ENCODE peak calls at places on chromosomes 5 and 9, in six cellular contexts. Z is SW 1271; V is EL; O is NCI-H1694 treated with DMSO at 0.1 percent for 48 hours; D is esophagus squamous epithelium; I is activated naive CD8-positive, alpha-beta T cell treated with anti-CD3 and anti-CD28 coated beads for 36 hours. K is an unnamed sample.

GRCh38 chr9:135530146-135530545 is 8.9 kb downstream of the LCN1 start:
- DNase-seq in Z (no peak), V (no peak), O (no peak), D (no peak), I (no peak), K (no peak)

GRCh38 chr5:34998058-34998789 is 49.5 kb downstream of the AGXT2 start:
- DNase-seq in Z (no peak), V (peak), O (peak), D (no peak), I (no peak), K (no peak)

GRCh38 chr5:175195698-175196656 is 248.0 kb downstream of the DRD1 start:
- DNase-seq in Z (no peak), V (no peak), O (no peak), D (no peak), I (no peak), K (no peak)

GRCh38 chr9:89475891-89476440 is 21.9 kb downstream of the SEMA4D start:
- DNase-seq in Z (no peak), V (no peak), O (no peak), D (no peak), I (no peak), K (no peak)

GRCh38 chr5:177545487-177546261 is 8.7 kb downstream of the FAM193B start:
- DNase-seq in Z (no peak), V (peak), O (no peak), D (no peak), I (no peak), K (no peak)

GRCh38 chr9:80504525-80505235 is 932.9 kb downstream of the TLE4 start:
- DNase-seq in Z (no peak), V (no peak), O (no peak), D (no peak), I (no peak), K (no peak)

GRCh38 chr5:322281-322941 is 897 bp downstream of the AHRR start:
- DNase-seq in Z (no peak), V (peak), O (no peak), D (no peak), I (peak), K (no peak)

GRCh38 chr5:11007251-11007650 is 246.2 kb upstream of the DAP start:
- DNase-seq in Z (no peak), V (no peak), O (no peak), D (no peak), I (no peak), K (no peak)

GRCh38 chr5:113202904-113203716 is 226.5 kb downstream of the DCP2 start:
- DNase-seq in Z (no peak), V (no peak), O (no peak), D (no peak), I (no peak), K (peak)

GRCh38 chr5:79809743-79810142 is 120.1 kb downstream of the CMYA5 start:
- DNase-seq in Z (no peak), V (no peak), O (no peak), D (no peak), I (no peak), K (no peak)

GRCh38 chr5:125518169-125518568 is 771.7 kb upstream of the ZNF608 start:
- DNase-seq in Z (no peak), V (no peak), O (no peak), D (no peak), I (no peak), K (no peak)

GRCh38 chr5:170648546-170648945 is 135.0 kb upstream of the GABRP start:
- DNase-seq in Z (no peak), V (peak), O (no peak), D (no peak), I (no peak), K (no peak)

GRCh38 chr9:93059097-93059959 is 827 bp downstream of the SUSD3 start:
- DNase-seq in Z (no peak), V (no peak), O (no peak), D (no peak), I (peak), K (no peak)

GRCh38 chr5:116557669-116558271 is 16.9 kb downstream of the SEMA6A start:
- DNase-seq in Z (peak), V (no peak), O (peak), D (no peak), I (no peak), K (no peak)

GRCh38 chr9:91426123-91426745 is 2.6 kb upstream of the NFIL3 start:
- DNase-seq in Z (peak), V (peak), O (peak), D (no peak), I (no peak), K (no peak)

GRCh38 chr5:147619281-147619680 is 109.4 kb upstream of the DPYSL3 start:
- DNase-seq in Z (no peak), V (no peak), O (no peak), D (no peak), I (no peak), K (no peak)

GRCh38 chr9:25472681-25473080 is 205.6 kb downstream of the TUSC1 start:
- DNase-seq in Z (no peak), V (no peak), O (no peak), D (no peak), I (no peak), K (no peak)

GRCh38 chr9:26650325-26650724 is 242.3 kb downstream of the CAAP1 start:
- DNase-seq in Z (no peak), V (no peak), O (no peak), D (no peak), I (no peak), K (no peak)

GRCh38 chr5:31625394-31625793 is 13.5 kb upstream of the PDZD2 start:
- DNase-seq in Z (no peak), V (no peak), O (no peak), D (no peak), I (no peak), K (no peak)

GRCh38 chr9:27888661-27889295 is 315.5 kb upstream of the C9orf72 start:
- DNase-seq in Z (no peak), V (no peak), O (no peak), D (no peak), I (peak), K (no peak)

GRCh38 chr9:135123735-135124134 is 36.3 kb downstream of the OLFM1 start:
- DNase-seq in Z (no peak), V (no peak), O (no peak), D (no peak), I (no peak), K (no peak)

GRCh38 chr9:3948826-3949578 is 350.9 kb downstream of the GLIS3 start:
- DNase-seq in Z (no peak), V (peak), O (no peak), D (no peak), I (no peak), K (no peak)

GRCh38 chr5:173191561-173191960 is 43.4 kb downstream of the NKX2-5 start:
- DNase-seq in Z (no peak), V (no peak), O (no peak), D (no peak), I (no peak), K (no peak)

GRCh38 chr9:87464110-87464991 is 33.3 kb upstream of the DAPK1 start:
- DNase-seq in Z (no peak), V (peak), O (no peak), D (no peak), I (peak), K (no peak)

GRCh38 chr9:76394896-76395244 is 644 bp upstream of the RFK start:
- DNase-seq in Z (peak), V (peak), O (peak), D (no peak), I (peak), K (no peak)

GRCh38 chr5:32802764-32803163 is 91.6 kb downstream of the NPR3 start:
- DNase-seq in Z (no peak), V (no peak), O (no peak), D (no peak), I (no peak), K (no peak)

GRCh38 chr5:24401767-24402166 is 243.0 kb downstream of the CDH10 start:
- DNase-seq in Z (peak), V (no peak), O (no peak), D (no peak), I (no peak), K (peak)

GRCh38 chr5:124193371-124193789 is 553.1 kb downstream of the ZNF608 start:
- DNase-seq in Z (no peak), V (peak), O (no peak), D (no peak), I (no peak), K (no peak)

GRCh38 chr5:175343292-175343691 is 100.7 kb downstream of the DRD1 start:
- DNase-seq in Z (no peak), V (no peak), O (no peak), D (no peak), I (no peak), K (peak)

GRCh38 chr9:98807811-98808195 is 333 bp downstream of the GALNT12 start:
- DNase-seq in Z (no peak), V (no peak), O (no peak), D (no peak), I (peak), K (no peak)

GRCh38 chr5:13350754-13351153 is 593.7 kb downstream of the DNAH5 start:
- DNase-seq in Z (peak), V (no peak), O (no peak), D (no peak), I (no peak), K (no peak)

GRCh38 chr5:33764786-33765185 is 127.0 kb downstream of the ADAMTS12 start:
- DNase-seq in Z (no peak), V (no peak), O (no peak), D (no peak), I (no peak), K (no peak)

K was measured in epithelial cell of prostate.